ENCODE peak calls at places on chromosomes 13 and 19, in nine cellular contexts. E is stimulated activated CD4-positive, alpha-beta T cell treated with anti-CD3 and anti-CD28 coated beads, Interleukin-4, amount 100 ng/mL, for 24 hours; M is effector memory CD8-positive, alpha-beta T cell; T is activated CD4-positive, alpha-beta T cell treated with anti-CD3 and anti-CD28 coated beads for 24 hours; Z is right lobe of liver; S is SW480; I is choroid plexus epithelial cell; Y is astrocyte of the spinal cord; J is amniotic epithelial cell. F is an unnamed sample.

GRCh38 chr13:106109391-106109791 is 426.1 kb downstream of the EFNB2 start:
- DNase-seq in T (no peak), J (peak; percentile 32), I (peak; percentile 37), E (no peak), M (no peak), Y (no peak), Z (no peak), S (no peak), F (no peak)

GRCh38 chr19:14472202-14472961 is 2.8 kb downstream of the PTGER1 start:
- DNase-seq in E (peak; percentile 88), Z (no peak), M (peak; percentile 91), J (no peak), S (peak; percentile 55), T (peak; percentile 85), Y (peak; percentile 22), I (peak; percentile 57), F (peak; percentile 80)

GRCh38 chr13:99375806-99376080 is 68.5 kb upstream of the GPR183 start:
- DNase-seq in J (no peak), M (no peak), T (no peak), E (no peak), Z (no peak), Y (no peak), I (no peak), S (no peak), F (no peak)

GRCh38 chr13:98910501-98910951 is 67.3 kb downstream of the DOCK9 start:
- DNase-seq in S (peak; percentile 34), T (no peak), J (peak; percentile 67), M (no peak), Z (no peak), Y (peak; percentile 56), I (peak; percentile 66), E (peak; percentile 44), F (no peak)

GRCh38 chr13:26480246-26480855 is 77.1 kb upstream of the WASF3 start:
- DNase-seq in E (no peak), T (no peak), Z (no peak), M (no peak), I (peak; percentile 18), J (peak; percentile 10), S (no peak), Y (no peak), F (no peak)

GRCh38 chr19:1860133-1860775 is 3.1 kb downstream of the KLF16 start:
- DNase-seq in Z (peak; percentile 86), S (peak; percentile 55), E (peak; percentile 63), M (no peak), T (no peak), I (peak; percentile 82), Y (peak; percentile 74), J (peak; percentile 78), F (peak; percentile 69)

GRCh38 chr13:113096745-113097305 is 8.8 kb upstream of the F7 start:
- DNase-seq in T (no peak), Z (no peak), E (no peak), S (no peak), J (no peak), I (no peak), Y (no peak), M (no peak), F (peak; percentile 52)

GRCh38 chr19:7602240-7602934 is 6.7 kb downstream of the CAMSAP3 start:
- DNase-seq in E (no peak), M (no peak), S (no peak), Y (no peak), J (peak; percentile 66), T (no peak), Z (no peak), I (no peak), F (no peak)

GRCh38 chr19:41309225-41310030 is 544 bp upstream of the CCDC97 start:
- DNase-seq in M (no peak), J (no peak), T (no peak), Z (no peak), E (no peak), S (peak; percentile 37), Y (peak; percentile 31), I (no peak), F (peak; percentile 37)

GRCh38 chr13:75458696-75459422 is 23.1 kb downstream of the TBC1D4 start:
- DNase-seq in Z (no peak), E (no peak), I (peak; percentile 42), T (no peak), M (no peak), Y (no peak), J (peak; percentile 75), S (no peak), F (peak; percentile 20)